ENCODE peak calls at places on chromosomes 3 and 15, in seven cellular contexts. P is IMR-90; F is CD8-positive, alpha-beta T cell; A is lower leg skin; Q is neural crest cell; T is fibroblast of lung; Y is GM13976. W is an unnamed sample.

GRCh38 chr15:84873997-84874396 is 10.5 kb upstream of the SLC28A1 start:
- DNase-seq in P (no peak), F (no peak), A (no peak), Q (no peak), T (no peak), Y (no peak), W (no peak)

GRCh38 chr3:183116051-183116614 is 16.8 kb upstream of the MCCC1 start:
- DNase-seq in P (no peak), F (peak), A (no peak), Q (peak), T (no peak), Y (peak), W (peak)

GRCh38 chr15:96334017-96334704 is 3.7 kb downstream of the NR2F2 start:
- DNase-seq in P (no peak), F (no peak), A (peak), Q (no peak), T (no peak), Y (peak), W (no peak)

GRCh38 chr3:11774296-11774877 is 72.3 kb downstream of the TAMM41 start:
- DNase-seq in P (peak), F (no peak), A (peak), Q (peak), T (peak), Y (peak), W (no peak)

GRCh38 chr15:82146990-82147461 is 101.2 kb upstream of the MEX3B start:
- DNase-seq in P (peak), F (no peak), A (no peak), Q (no peak), T (peak), Y (no peak), W (no peak)

GRCh38 chr15:63089260-63090043 is 32.2 kb upstream of the LACTB start:
- DNase-seq in P (peak), F (no peak), A (peak), Q (no peak), T (peak), Y (no peak), W (no peak)

GRCh38 chr15:71532994-71533393 is 277.4 kb upstream of the NR2E3 start:
- DNase-seq in P (no peak), F (no peak), A (no peak), Q (no peak), T (peak), Y (peak), W (no peak)

GRCh38 chr3:146117406-146118285 is 43.3 kb downstream of the PLOD2 start:
- DNase-seq in P (peak), F (no peak), A (no peak), Q (no peak), T (peak), Y (no peak), W (no peak)

GRCh38 chr3:5309181-5309580 is 121.7 kb downstream of the EDEM1 start:
- DNase-seq in P (peak), F (no peak), A (no peak), Q (no peak), T (no peak), Y (no peak), W (no peak)

GRCh38 chr15:78060232-78060631 is 17.3 kb downstream of the TBC1D2B start:
- DNase-seq in P (no peak), F (no peak), A (no peak), Q (no peak), T (no peak), Y (no peak), W (no peak)

GRCh38 chr15:66644815-66645345 is 57.2 kb upstream of the SMAD6 start:
- DNase-seq in P (peak), F (no peak), A (no peak), Q (no peak), T (peak), Y (no peak), W (no peak)

GRCh38 chr3:99747915-99748314 is 69.7 kb upstream of the CMSS1 start:
- DNase-seq in P (peak), F (no peak), A (no peak), Q (no peak), T (peak), Y (no peak), W (no peak)

DNA sequence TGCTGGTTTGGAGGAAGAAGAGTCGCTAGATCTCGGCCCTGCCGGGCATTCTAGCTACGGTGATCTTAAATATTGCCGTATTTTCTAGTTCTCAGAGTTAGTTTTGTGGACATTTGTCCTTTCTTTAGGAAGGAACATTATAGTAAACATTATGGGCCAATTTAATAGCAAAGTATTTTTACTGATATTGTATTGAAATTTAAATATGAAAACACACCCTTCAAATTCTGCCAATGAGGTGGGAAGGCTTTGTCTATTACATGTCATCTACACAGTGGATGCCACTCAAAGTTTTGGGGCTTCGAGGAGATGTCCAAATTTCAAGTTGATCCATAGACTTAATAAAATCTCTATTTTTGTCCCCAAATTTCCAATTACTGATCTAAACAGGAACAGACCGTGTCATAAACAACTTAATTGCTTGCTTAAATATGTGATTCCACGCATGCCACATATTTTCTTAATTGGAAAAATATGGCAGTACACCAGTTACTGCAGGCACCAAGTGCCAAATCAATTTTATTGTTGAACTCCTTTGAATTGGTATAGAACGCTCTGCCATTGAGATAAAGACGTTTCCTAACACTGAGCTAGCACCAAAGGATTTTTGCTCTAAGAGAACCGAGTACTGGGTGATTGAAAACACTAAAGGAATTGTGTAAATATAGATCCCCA is 1.7 kb downstream of the SHOX2 start:
- DNase-seq in P (no peak), F (no peak), A (no peak), Q (no peak), T (no peak), Y (no peak), W (no peak)
- TF ChIP-seq CTCF in P (no peak), F (no peak), A (no peak), Q (no peak), T (no peak), Y (no peak), W (no peak)

GRCh38 chr3:131564812-131565211 is 62.0 kb upstream of the MRPL3 start:
- DNase-seq in P (no peak), F (no peak), A (no peak), Q (no peak), T (no peak), Y (no peak), W (no peak)

GRCh38 chr3:131555456-131555855 is 52.7 kb upstream of the MRPL3 start:
- DNase-seq in P (no peak), F (no peak), A (no peak), Q (no peak), T (no peak), Y (no peak), W (no peak)

GRCh38 chr3:131561511-131561910 is 58.7 kb upstream of the MRPL3 start:
- DNase-seq in P (no peak), F (no peak), A (no peak), Q (peak), T (no peak), Y (no peak), W (no peak)

GRCh38 chr3:131560795-131561194 is 58.0 kb upstream of the MRPL3 start:
- DNase-seq in P (no peak), F (no peak), A (no peak), Q (no peak), T (no peak), Y (no peak), W (no peak)
- TF ChIP-seq CTCF in P (no peak), F (no peak), A (no peak), Q (no peak), T (no peak), Y (no peak), W (no peak)

DNA sequence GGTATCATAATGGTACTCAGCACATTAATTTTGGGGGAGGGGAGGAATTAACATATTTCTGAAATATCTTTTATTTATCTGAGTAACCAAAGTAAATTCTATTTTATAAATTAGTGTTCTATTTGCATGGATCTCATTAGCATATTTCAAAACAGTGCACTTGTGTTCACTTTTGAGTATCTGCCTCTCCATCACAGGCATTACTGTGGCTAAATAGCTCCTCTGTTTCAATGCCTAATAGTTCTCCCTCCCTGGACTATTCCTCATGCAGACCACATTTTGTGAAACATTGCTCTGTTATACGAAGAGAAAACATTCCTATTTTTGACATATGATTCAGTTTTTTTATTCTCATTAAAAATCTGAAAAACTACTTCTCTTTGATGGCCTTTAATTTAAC is 1127.8 kb downstream of the TUSC7 start:
- DNase-seq in P (no peak), F (no peak), A (no peak), Q (no peak), T (no peak), Y (no peak), W (no peak)
- TF ChIP-seq CTCF in P (no peak), F (no peak), A (no peak), Q (no peak), T (no peak), Y (no peak), W (no peak)

GRCh38 chr3:154954750-154955149 is 125.4 kb upstream of the MME start:
- DNase-seq in P (peak), F (no peak), A (no peak), Q (no peak), T (peak), Y (no peak), W (no peak)
- TF ChIP-seq CTCF in P (peak), F (no peak), A (no peak), Q (peak), T (peak), Y (no peak), W (no peak)

W was measured in activated B cell treated with CpG ODN at 0.5 μM for 24 hours.